ENCODE peak calls at places on chromosome 2, in five cellular contexts. One of them, this sample, is unnamed.

GRCh38 chr2:205721057-205721767 is 38.9 kb downstream of the NRP2 start:
- DNase-seq in HEK293T: peak; percentile 44
- DNase-seq in T-helper 1 cell: no peak
- DNase-seq in activated T-cell treated with anti-CD3 and anti-CD28 coated beads for 4 hours: no peak
- DNase-seq in epithelial cell of esophagus: peak; percentile 48
- DNase-seq in this sample: no peak

GRCh38 chr2:168336786-168337388 is 89.5 kb upstream of the STK39 start:
- DNase-seq in HEK293T: peak; percentile 26
- DNase-seq in T-helper 1 cell: peak; percentile 21
- DNase-seq in activated T-cell treated with anti-CD3 and anti-CD28 coated beads for 4 hours: peak; percentile 38
- DNase-seq in epithelial cell of esophagus: peak; percentile 92
- DNase-seq in this sample: no peak

GRCh38 chr2:74525717-74526648 is at the start of gene DQX1:
- DNase-seq in HEK293T: peak; percentile 51
- DNase-seq in T-helper 1 cell: no peak
- DNase-seq in activated T-cell treated with anti-CD3 and anti-CD28 coated beads for 4 hours: no peak
- DNase-seq in epithelial cell of esophagus: peak; percentile 99
- DNase-seq in this sample: no peak

GRCh38 chr2:165474621-165475269 is 5.2 kb downstream of the CSRNP3 start:
- DNase-seq in HEK293T: no peak
- DNase-seq in T-helper 1 cell: no peak
- DNase-seq in activated T-cell treated with anti-CD3 and anti-CD28 coated beads for 4 hours: no peak
- DNase-seq in epithelial cell of esophagus: no peak
- DNase-seq in this sample: no peak

GRCh38 chr2:96828436-96828835 is 12.4 kb downstream of the CNNM3 start:
- DNase-seq in HEK293T: no peak
- DNase-seq in T-helper 1 cell: no peak
- DNase-seq in activated T-cell treated with anti-CD3 and anti-CD28 coated beads for 4 hours: no peak
- DNase-seq in epithelial cell of esophagus: no peak
- DNase-seq in this sample: no peak

GRCh38 chr2:73964223-73964622 is 20.5 kb upstream of the TET3 start:
- DNase-seq in HEK293T: no peak
- DNase-seq in T-helper 1 cell: no peak
- DNase-seq in activated T-cell treated with anti-CD3 and anti-CD28 coated beads for 4 hours: no peak
- DNase-seq in epithelial cell of esophagus: no peak
- DNase-seq in this sample: no peak

GRCh38 chr2:127179756-127180155 is 40.3 kb downstream of the CYP27C1 start:
- DNase-seq in HEK293T: no peak
- DNase-seq in T-helper 1 cell: no peak
- DNase-seq in activated T-cell treated with anti-CD3 and anti-CD28 coated beads for 4 hours: no peak
- DNase-seq in epithelial cell of esophagus: no peak
- DNase-seq in this sample: no peak

GRCh38 chr2:146661494-146662096 is 1183.2 kb upstream of the ACVR2A start:
- DNase-seq in HEK293T: peak; percentile 16
- DNase-seq in T-helper 1 cell: no peak
- DNase-seq in activated T-cell treated with anti-CD3 and anti-CD28 coated beads for 4 hours: no peak
- DNase-seq in epithelial cell of esophagus: peak; percentile 52
- DNase-seq in this sample: no peak

GRCh38 chr2:129641371-129641770 is 338.1 kb upstream of the RAB6C start:
- DNase-seq in HEK293T: no peak
- DNase-seq in T-helper 1 cell: no peak
- DNase-seq in activated T-cell treated with anti-CD3 and anti-CD28 coated beads for 4 hours: no peak
- DNase-seq in epithelial cell of esophagus: no peak
- DNase-seq in this sample: no peak

GRCh38 chr2:212958757-212959295 is 192.6 kb downstream of the IKZF2 start:
- DNase-seq in HEK293T: no peak
- DNase-seq in T-helper 1 cell: no peak
- DNase-seq in activated T-cell treated with anti-CD3 and anti-CD28 coated beads for 4 hours: no peak
- DNase-seq in epithelial cell of esophagus: peak; percentile 66
- DNase-seq in this sample: no peak